ENCODE peak calls at places on chromosomes 6 and 20, in seven cellular contexts. O is H1, Y is GM23248, T is HepG2, S is H9, M is astrocyte, D is IMR-90. U is an unnamed sample.
A peak's percentile ranks its signal among the peaks of the same experiment; 100 is the strongest.

GRCh38 chr6:81748946-81749345 is 3.5 kb downstream of the TENT5A start:
- DNase-seq in O (no peak), Y (peak; percentile 57), T (no peak), S (no peak), M (no peak), D (no peak), U (no peak)

GRCh38 chr6:5466459-5466858 is 205.1 kb downstream of the FARS2 start:
- DNase-seq in O (no peak), Y (peak; percentile 88), T (no peak), S (no peak), M (peak; percentile 59), D (peak; percentile 88), U (no peak)

GRCh38 chr20:32893878-32894483 is 35.3 kb downstream of the EFCAB8 start:
- DNase-seq in O (peak; percentile 85), Y (peak; percentile 37), T (peak; percentile 59), S (peak; percentile 85), M (no peak), D (peak; percentile 16), U (no peak)

GRCh38 chr6:13272131-13273046 is 55.9 kb downstream of the TBC1D7 start:
- DNase-seq in O (no peak), Y (no peak), T (no peak), S (no peak), M (peak; percentile 54), D (no peak), U (no peak)

GRCh38 chr6:98343004-98343403 is 491.4 kb upstream of the POU3F2 start:
- DNase-seq in O (no peak), Y (no peak), T (no peak), S (no peak), M (no peak), D (no peak), U (no peak)

GRCh38 chr6:129309154-129309553 is 400.8 kb downstream of the ARHGAP18 start:
- DNase-seq in O (no peak), Y (no peak), T (no peak), S (no peak), M (no peak), D (no peak), U (no peak)

GRCh38 chr20:22001886-22002285 is 296.4 kb downstream of the PAX1 start:
- DNase-seq in O (no peak), Y (peak; percentile 76), T (no peak), S (no peak), M (no peak), D (no peak), U (no peak)

GRCh38 chr20:6039766-6040165 is 14.1 kb downstream of the LRRN4 start:
- DNase-seq in O (no peak), Y (no peak), T (no peak), S (no peak), M (no peak), D (no peak), U (no peak)

GRCh38 chr6:118892248-118893094 is 1.5 kb upstream of the ASF1A start:
- DNase-seq in O (no peak), Y (peak; percentile 55), T (no peak), S (no peak), M (peak; percentile 33), D (no peak), U (no peak)

GRCh38 chr20:40689100-40689942 is at the start of gene MAFB:
- DNase-seq in O (peak; percentile 90), Y (peak; percentile 98), T (peak; percentile 74), S (peak; percentile 90), M (peak; percentile 76), D (peak; percentile 71), U (no peak)

GRCh38 chr6:100673641-100674040 is 207.5 kb downstream of the ASCC3 start:
- DNase-seq in O (no peak), Y (no peak), T (no peak), S (no peak), M (no peak), D (no peak), U (no peak)

GRCh38 chr6:34919651-34920050 is 30.6 kb downstream of the ANKS1A start:
- DNase-seq in O (no peak), Y (peak; percentile 79), T (no peak), S (no peak), M (peak; percentile 16), D (peak; percentile 38), U (no peak)

GRCh38 chr6:150874184-150874583 is 8.7 kb downstream of the MTHFD1L start:
- DNase-seq in O (no peak), Y (no peak), T (no peak), S (no peak), M (no peak), D (no peak), U (no peak)

GRCh38 chr20:45833030-45833882 is at the start of gene SNX21:
- DNase-seq in O (peak; percentile 90), Y (peak; percentile 96), T (peak; percentile 84), S (peak; percentile 89), M (peak; percentile 92), D (peak; percentile 94), U (no peak)

GRCh38 chr6:6844451-6844974 is 256.0 kb downstream of the LY86 start:
- DNase-seq in O (no peak), Y (no peak), T (no peak), S (no peak), M (no peak), D (no peak), U (no peak)

GRCh38 chr6:167079853-167080297 is 43.0 kb upstream of the CCR6 start:
- DNase-seq in O (no peak), Y (no peak), T (no peak), S (no peak), M (no peak), D (no peak), U (no peak)

GRCh38 chr6:106736502-106736901 is 107.1 kb downstream of the QRSL1 start:
- DNase-seq in O (no peak), Y (no peak), T (no peak), S (no peak), M (no peak), D (no peak), U (no peak)

GRCh38 chr6:26195924-26196845 is 109.0 kb downstream of the HFE start:
- DNase-seq in O (no peak), Y (peak; percentile 52), T (peak; percentile 39), S (no peak), M (no peak), D (peak; percentile 23), U (no peak)

DNA sequence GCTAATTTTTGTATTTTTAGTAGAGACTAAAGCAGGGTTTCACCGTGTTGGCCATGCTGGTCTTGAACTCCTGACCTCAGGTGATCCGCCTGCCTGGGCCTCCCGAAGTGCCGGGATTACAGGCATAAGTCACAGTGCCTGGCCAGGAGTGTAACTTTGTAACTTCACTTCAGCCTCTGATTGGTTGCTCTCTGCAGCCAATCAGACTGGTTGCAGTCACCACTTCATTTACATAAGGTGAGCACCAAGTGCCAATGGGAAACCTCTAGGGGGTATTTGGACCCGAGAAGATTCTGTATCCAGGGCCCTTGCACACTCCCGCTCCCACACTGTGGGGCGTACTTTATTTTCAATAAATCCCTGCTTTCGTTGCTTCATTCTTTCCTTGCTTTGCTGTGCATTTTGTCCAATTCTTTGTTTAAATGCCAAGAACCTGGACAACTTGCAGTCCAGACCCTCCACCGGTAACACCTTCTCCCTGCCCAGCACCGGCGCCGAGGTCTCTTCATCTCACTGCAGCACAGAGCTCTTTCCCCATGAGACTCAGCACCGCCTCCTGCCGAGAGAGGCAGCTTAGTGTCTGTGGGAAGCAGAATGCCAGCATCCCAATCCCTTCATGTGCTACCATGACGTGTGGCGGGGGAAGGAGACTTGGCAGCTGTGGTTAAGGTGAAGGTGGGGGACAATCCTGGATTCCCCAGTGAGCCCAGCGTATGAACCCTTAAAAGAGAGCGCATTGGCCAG is 14.0 kb upstream of the MRGBP start:
- DNase-seq in O (no peak), Y (peak; percentile 35), T (peak; percentile 53), S (peak; percentile 72), M (no peak), D (no peak), U (no peak)
- H3K9me3 ChIP-seq in O (no peaks in the 10 kb centered on the region), Y (no peaks in the 10 kb centered on the region), T (no peaks in the 10 kb centered on the region), S (no peaks in the 10 kb centered on the region), M (no peaks in the 10 kb centered on the region), D (no peaks in the 10 kb centered on the region), U (no peaks in the 10 kb centered on the region)

GRCh38 chr6:67914419-67914818 is 720.7 kb upstream of the ADGRB3 start:
- DNase-seq in O (no peak), Y (no peak), T (no peak), S (no peak), M (no peak), D (no peak), U (no peak)
- H3K4me2 ChIP-seq in O (no peak overlapping the region), Y (no peak overlapping the region), T (no peak overlapping the region), S (no peak overlapping the region), M (no peak overlapping the region), D (no peak overlapping the region), U (no peak overlapping the region)

GRCh38 chr20:4720977-4721349 is 746 bp upstream of the PRND start:
- DNase-seq in O (no peak), Y (no peak), T (no peak), S (peak; percentile 46), M (no peak), D (no peak), U (no peak)

GRCh38 chr20:4720121-4720976 is 1.4 kb upstream of the PRND start:
- DNase-seq in O (peak; percentile 86), Y (peak; percentile 94), T (peak; percentile 93), S (peak; percentile 70), M (peak; percentile 46), D (peak; percentile 67), U (no peak)

GRCh38 chr20:4722993-4723392 is 1.3 kb downstream of the PRND start:
- DNase-seq in O (no peak), Y (no peak), T (no peak), S (no peak), M (no peak), D (no peak), U (no peak)

GRCh38 chr20:4722571-4722970 is 862 bp downstream of the PRND start:
- DNase-seq in O (no peak), Y (no peak), T (no peak), S (no peak), M (no peak), D (no peak), U (no peak)

DNA sequence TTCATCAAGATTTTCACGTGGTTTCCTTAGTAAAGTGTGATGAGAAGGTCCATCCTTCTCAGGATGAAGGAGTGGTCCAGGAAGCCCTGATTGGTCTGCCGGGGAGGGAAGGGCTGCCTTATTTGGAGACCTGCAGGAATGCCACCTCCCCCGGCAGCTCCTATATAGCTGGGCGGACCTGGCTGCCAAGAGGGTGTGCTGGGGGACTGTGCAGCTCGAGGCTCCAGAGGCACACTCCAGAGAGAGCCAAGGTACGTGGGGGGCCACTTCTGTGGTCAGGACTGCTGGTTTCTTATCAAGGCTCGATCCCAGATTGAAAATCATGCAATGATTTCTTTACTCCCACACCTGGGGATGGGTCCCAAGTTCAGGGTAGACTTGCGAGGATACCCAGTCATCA is at the start of gene PRND:
- DNase-seq in O (no peak), Y (no peak), T (no peak), S (no peak), M (no peak), D (no peak), U (no peak)
- H2AFZ ChIP-seq in O (peak within 1 kb of the TSS; percentile 96), Y (peak within 1 kb of the TSS; percentile 87), T (no peak within 1 kb of the TSS), S (peak within 1 kb of the TSS; percentile 58), M (peak within 1 kb of the TSS; percentile 43), D (peak within 1 kb of the TSS; percentile 33), U (peak within 1 kb of the TSS; percentile 54)

DNA sequence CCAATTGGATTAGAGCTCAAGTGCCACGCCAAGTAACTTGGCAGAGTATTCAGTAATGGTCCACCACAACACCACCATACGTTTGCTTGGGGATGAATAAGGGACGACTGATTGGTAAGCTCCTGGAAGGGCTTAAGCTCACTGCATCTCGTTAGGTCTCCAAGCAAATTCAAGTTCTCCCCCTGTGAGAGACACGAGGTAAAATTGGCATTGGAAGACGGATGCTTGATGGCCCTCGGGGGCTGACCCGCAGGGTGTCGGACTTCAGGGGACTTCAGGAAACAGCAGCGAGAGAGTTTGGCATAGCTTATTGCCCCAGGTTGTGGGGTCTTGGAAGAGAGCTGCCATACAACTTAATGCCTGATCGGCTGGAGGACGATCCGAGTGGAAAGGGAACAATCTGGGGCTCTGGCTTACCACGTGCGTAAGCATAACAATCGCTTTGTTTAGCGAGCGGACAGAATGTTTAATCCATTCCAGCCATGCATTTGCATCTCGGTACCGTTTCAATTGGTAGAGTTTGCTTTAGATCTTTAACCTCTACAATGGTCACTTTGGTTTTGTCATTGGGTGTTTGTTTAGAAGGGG is 4.8 kb upstream of the ZNFX1 start:
- DNase-seq in O (no peak), Y (peak; percentile 18), T (no peak), S (no peak), M (no peak), D (no peak), U (peak; percentile 50)
- H3K9me3 ChIP-seq in O (no peaks in the 10 kb centered on the region), Y (no peaks in the 10 kb centered on the region), T (no peaks in the 10 kb centered on the region), S (no peaks in the 10 kb centered on the region), M (peaks cover 22% of the 10 kb centered on the region), D (peaks cover 27% of the 10 kb centered on the region), U (peaks cover 7% of the 10 kb centered on the region)

U was measured in keratinocyte.